ENCODE peak calls at places on chromosomes 4 and X, in six cellular contexts. One of them, this sample, is unnamed.

GRCh38 chr4:73726000-73726399 is 14.4 kb upstream of the CXCL8 start:
- DNase-seq in GM23248: peak; percentile 92
- DNase-seq in PC-9: peak; percentile 71
- DNase-seq in effector memory CD4-positive, alpha-beta T cell: no peak
- DNase-seq in left ventricle myocardium inferior: no peak
- DNase-seq in tibial nerve: no peak
- DNase-seq in this sample: no peak

GRCh38 chr4:150164956-150165355 is 86.7 kb downstream of the DCLK2 start:
- DNase-seq in effector memory CD4-positive, alpha-beta T cell: no peak
- DNase-seq in GM23248: no peak
- DNase-seq in left ventricle myocardium inferior: no peak
- DNase-seq in PC-9: peak; percentile 32
- DNase-seq in tibial nerve: no peak
- DNase-seq in this sample: no peak

GRCh38 chrX:81263067-81263466 is 61.2 kb downstream of the SH3BGRL start:
- DNase-seq in GM23248: no peak
- DNase-seq in PC-9: no peak
- DNase-seq in effector memory CD4-positive, alpha-beta T cell: no peak
- DNase-seq in left ventricle myocardium inferior: no peak
- DNase-seq in tibial nerve: no peak
- DNase-seq in this sample: no peak

GRCh38 chr4:20281453-20281852 is 29.7 kb downstream of the SLIT2 start:
- DNase-seq in tibial nerve: no peak
- DNase-seq in effector memory CD4-positive, alpha-beta T cell: no peak
- DNase-seq in left ventricle myocardium inferior: no peak
- DNase-seq in GM23248: no peak
- DNase-seq in PC-9: no peak
- DNase-seq in this sample: no peak

GRCh38 chrX:68710870-68711576 is 63.6 kb downstream of the STARD8 start:
- DNase-seq in PC-9: peak; percentile 50
- DNase-seq in left ventricle myocardium inferior: no peak
- DNase-seq in tibial nerve: no peak
- DNase-seq in effector memory CD4-positive, alpha-beta T cell: no peak
- DNase-seq in GM23248: peak; percentile 60
- DNase-seq in this sample: no peak

GRCh38 chrX:67693928-67694327 is 150.1 kb downstream of the AR start:
- DNase-seq in tibial nerve: no peak
- DNase-seq in left ventricle myocardium inferior: no peak
- DNase-seq in GM23248: peak; percentile 69
- DNase-seq in effector memory CD4-positive, alpha-beta T cell: no peak
- DNase-seq in PC-9: no peak
- DNase-seq in this sample: no peak

GRCh38 chrX:41761169-41761568 is 37.2 kb downstream of the GPR82 start:
- DNase-seq in PC-9: no peak
- DNase-seq in GM23248: no peak
- DNase-seq in tibial nerve: no peak
- DNase-seq in left ventricle myocardium inferior: no peak
- DNase-seq in effector memory CD4-positive, alpha-beta T cell: no peak
- DNase-seq in this sample: no peak

GRCh38 chr4:78149737-78150136 is 92.6 kb downstream of the FRAS1 start:
- DNase-seq in left ventricle myocardium inferior: no peak
- DNase-seq in PC-9: no peak
- DNase-seq in GM23248: no peak
- DNase-seq in effector memory CD4-positive, alpha-beta T cell: no peak
- DNase-seq in tibial nerve: no peak
- DNase-seq in this sample: no peak

GRCh38 chrX:155026727-155027508 is at the start of gene FUNDC2:
- DNase-seq in GM23248: peak; percentile 93
- DNase-seq in PC-9: peak; percentile 57
- DNase-seq in effector memory CD4-positive, alpha-beta T cell: peak; percentile 91
- DNase-seq in tibial nerve: peak; percentile 83
- DNase-seq in left ventricle myocardium inferior: peak; percentile 93
- DNase-seq in this sample: peak; percentile 88

GRCh38 chr4:168716411-168717129 is 219.7 kb downstream of the PALLD start:
- DNase-seq in effector memory CD4-positive, alpha-beta T cell: no peak
- DNase-seq in GM23248: no peak
- DNase-seq in tibial nerve: no peak
- DNase-seq in left ventricle myocardium inferior: no peak
- DNase-seq in PC-9: no peak
- DNase-seq in this sample: no peak

GRCh38 chr4:96093057-96093456 is 253.2 kb downstream of the PDHA2 start:
- DNase-seq in effector memory CD4-positive, alpha-beta T cell: no peak
- DNase-seq in tibial nerve: no peak
- DNase-seq in GM23248: no peak
- DNase-seq in left ventricle myocardium inferior: no peak
- DNase-seq in PC-9: no peak
- DNase-seq in this sample: no peak

GRCh38 chrX:3699841-3700381 is 13.5 kb downstream of the PRKX start:
- DNase-seq in left ventricle myocardium inferior: no peak
- DNase-seq in GM23248: peak; percentile 30
- DNase-seq in effector memory CD4-positive, alpha-beta T cell: no peak
- DNase-seq in tibial nerve: no peak
- DNase-seq in PC-9: no peak
- DNase-seq in this sample: no peak

GRCh38 chr4:141807073-141807472 is 170.7 kb downstream of the IL15 start:
- DNase-seq in PC-9: no peak
- DNase-seq in tibial nerve: no peak
- DNase-seq in left ventricle myocardium inferior: no peak
- DNase-seq in GM23248: peak; percentile 65
- DNase-seq in effector memory CD4-positive, alpha-beta T cell: no peak
- DNase-seq in this sample: no peak

GRCh38 chr4:3484057-3484973 is 21.2 kb downstream of the DOK7 start:
- DNase-seq in GM23248: peak; percentile 73
- DNase-seq in left ventricle myocardium inferior: peak; percentile 83
- DNase-seq in PC-9: peak; percentile 87
- DNase-seq in effector memory CD4-positive, alpha-beta T cell: no peak
- DNase-seq in tibial nerve: no peak
- DNase-seq in this sample: no peak

GRCh38 chr4:38533024-38533556 is 130.9 kb upstream of the KLF3 start:
- DNase-seq in tibial nerve: no peak
- DNase-seq in GM23248: no peak
- DNase-seq in left ventricle myocardium inferior: no peak
- DNase-seq in effector memory CD4-positive, alpha-beta T cell: no peak
- DNase-seq in PC-9: no peak
- DNase-seq in this sample: no peak
- H3K27ac ChIP-seq in tibial nerve: no peak overlapping the region
- H3K27ac ChIP-seq in GM23248: no peak overlapping the region
- H3K27ac ChIP-seq in left ventricle myocardium inferior: no peak overlapping the region
- H3K27ac ChIP-seq in effector memory CD4-positive, alpha-beta T cell: no peak overlapping the region
- H3K27ac ChIP-seq in PC-9: no peak overlapping the region
- H3K27ac ChIP-seq in this sample: no peak overlapping the region

DNA sequence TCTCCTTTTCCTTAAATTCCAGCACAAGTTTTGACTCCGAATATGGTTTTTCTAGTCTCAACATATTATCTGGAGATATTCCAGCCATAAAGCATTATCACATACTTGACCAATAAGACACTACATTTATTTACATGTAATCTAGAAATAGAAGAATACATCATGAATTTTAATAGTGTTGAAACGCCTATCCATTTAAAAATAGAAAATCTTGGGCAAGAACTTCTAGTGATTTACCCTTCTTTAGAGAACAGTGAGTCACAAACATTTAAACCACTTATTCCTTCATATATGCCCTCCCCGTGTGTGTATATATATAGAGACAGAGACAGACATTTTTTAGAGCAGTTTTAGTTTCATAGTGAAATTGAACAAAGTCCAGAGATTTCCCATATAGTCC is 161.5 kb downstream of the SOWAHB start:
- DNase-seq in tibial nerve: no peak
- DNase-seq in GM23248: peak; percentile 86
- DNase-seq in PC-9: no peak
- DNase-seq in effector memory CD4-positive, alpha-beta T cell: no peak
- DNase-seq in left ventricle myocardium inferior: no peak
- DNase-seq in this sample: no peak
- H3K27ac ChIP-seq in tibial nerve: no peak overlapping the region
- H3K27ac ChIP-seq in GM23248: peak overlapping the region; percentile 85
- H3K27ac ChIP-seq in PC-9: no peak overlapping the region
- H3K27ac ChIP-seq in effector memory CD4-positive, alpha-beta T cell: no peak overlapping the region
- H3K27ac ChIP-seq in left ventricle myocardium inferior: no peak overlapping the region
- H3K27ac ChIP-seq in this sample: no peak overlapping the region

DNA sequence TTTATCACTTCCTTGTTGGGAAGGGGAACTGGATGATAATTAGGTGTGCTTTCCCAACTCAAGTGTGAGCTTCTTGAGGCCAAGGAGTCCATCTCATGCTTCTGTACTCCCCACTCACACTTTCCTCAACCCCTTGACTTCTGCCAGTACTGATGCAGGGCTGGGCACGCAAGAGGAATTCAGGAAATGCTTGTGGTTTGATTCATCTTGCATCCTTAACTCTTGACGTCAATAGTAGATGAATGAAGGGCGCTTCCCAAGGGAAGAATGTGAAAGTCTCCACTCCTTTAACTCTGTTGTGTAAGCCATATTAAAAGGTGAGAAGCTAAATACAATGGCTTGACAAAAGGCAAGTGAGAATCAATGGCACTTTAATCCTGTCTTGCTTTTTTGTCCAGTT is 101.8 kb downstream of the AGTR2 start:
- DNase-seq in tibial nerve: no peak
- DNase-seq in GM23248: peak; percentile 86
- DNase-seq in effector memory CD4-positive, alpha-beta T cell: no peak
- DNase-seq in PC-9: peak; percentile 95
- DNase-seq in left ventricle myocardium inferior: no peak
- DNase-seq in this sample: no peak
- H3K27ac ChIP-seq in tibial nerve: no peak overlapping the region
- H3K27ac ChIP-seq in GM23248: peak overlapping the region; percentile 93
- H3K27ac ChIP-seq in effector memory CD4-positive, alpha-beta T cell: no peak overlapping the region
- H3K27ac ChIP-seq in PC-9: peak overlapping the region; percentile 95
- H3K27ac ChIP-seq in left ventricle myocardium inferior: no peak overlapping the region
- H3K27ac ChIP-seq in this sample: no peak overlapping the region

GRCh38 chr4:68864438-68865177 is 48.8 kb downstream of the UGT2B10 start:
- DNase-seq in tibial nerve: no peak
- DNase-seq in effector memory CD4-positive, alpha-beta T cell: no peak
- DNase-seq in left ventricle myocardium inferior: no peak
- DNase-seq in PC-9: no peak
- DNase-seq in GM23248: no peak
- DNase-seq in this sample: no peak
- H3K27ac ChIP-seq in tibial nerve: no peak overlapping the region
- H3K27ac ChIP-seq in effector memory CD4-positive, alpha-beta T cell: no peak overlapping the region
- H3K27ac ChIP-seq in left ventricle myocardium inferior: no peak overlapping the region
- H3K27ac ChIP-seq in PC-9: no peak overlapping the region
- H3K27ac ChIP-seq in GM23248: no peak overlapping the region
- H3K27ac ChIP-seq in this sample: no peak overlapping the region

GRCh38 chrX:71859637-71860036 is 51.0 kb upstream of the NHSL2 start:
- DNase-seq in effector memory CD4-positive, alpha-beta T cell: peak; percentile 3
- DNase-seq in tibial nerve: no peak
- DNase-seq in left ventricle myocardium inferior: no peak
- DNase-seq in PC-9: no peak
- DNase-seq in GM23248: peak; percentile 59
- DNase-seq in this sample: no peak
- H3K27ac ChIP-seq in effector memory CD4-positive, alpha-beta T cell: no peak overlapping the region
- H3K27ac ChIP-seq in tibial nerve: no peak overlapping the region
- H3K27ac ChIP-seq in left ventricle myocardium inferior: no peak overlapping the region
- H3K27ac ChIP-seq in PC-9: no peak overlapping the region
- H3K27ac ChIP-seq in GM23248: no peak overlapping the region
- H3K27ac ChIP-seq in this sample: no peak overlapping the region

GRCh38 chr4:159600102-159600501 is 497.2 kb downstream of the RAPGEF2 start:
- DNase-seq in PC-9: no peak
- DNase-seq in tibial nerve: no peak
- DNase-seq in left ventricle myocardium inferior: no peak
- DNase-seq in GM23248: no peak
- DNase-seq in effector memory CD4-positive, alpha-beta T cell: no peak
- DNase-seq in this sample: no peak
- H3K27ac ChIP-seq in PC-9: no peak overlapping the region
- H3K27ac ChIP-seq in tibial nerve: no peak overlapping the region
- H3K27ac ChIP-seq in left ventricle myocardium inferior: no peak overlapping the region
- H3K27ac ChIP-seq in GM23248: no peak overlapping the region
- H3K27ac ChIP-seq in effector memory CD4-positive, alpha-beta T cell: no peak overlapping the region
- H3K27ac ChIP-seq in this sample: no peak overlapping the region

DNA sequence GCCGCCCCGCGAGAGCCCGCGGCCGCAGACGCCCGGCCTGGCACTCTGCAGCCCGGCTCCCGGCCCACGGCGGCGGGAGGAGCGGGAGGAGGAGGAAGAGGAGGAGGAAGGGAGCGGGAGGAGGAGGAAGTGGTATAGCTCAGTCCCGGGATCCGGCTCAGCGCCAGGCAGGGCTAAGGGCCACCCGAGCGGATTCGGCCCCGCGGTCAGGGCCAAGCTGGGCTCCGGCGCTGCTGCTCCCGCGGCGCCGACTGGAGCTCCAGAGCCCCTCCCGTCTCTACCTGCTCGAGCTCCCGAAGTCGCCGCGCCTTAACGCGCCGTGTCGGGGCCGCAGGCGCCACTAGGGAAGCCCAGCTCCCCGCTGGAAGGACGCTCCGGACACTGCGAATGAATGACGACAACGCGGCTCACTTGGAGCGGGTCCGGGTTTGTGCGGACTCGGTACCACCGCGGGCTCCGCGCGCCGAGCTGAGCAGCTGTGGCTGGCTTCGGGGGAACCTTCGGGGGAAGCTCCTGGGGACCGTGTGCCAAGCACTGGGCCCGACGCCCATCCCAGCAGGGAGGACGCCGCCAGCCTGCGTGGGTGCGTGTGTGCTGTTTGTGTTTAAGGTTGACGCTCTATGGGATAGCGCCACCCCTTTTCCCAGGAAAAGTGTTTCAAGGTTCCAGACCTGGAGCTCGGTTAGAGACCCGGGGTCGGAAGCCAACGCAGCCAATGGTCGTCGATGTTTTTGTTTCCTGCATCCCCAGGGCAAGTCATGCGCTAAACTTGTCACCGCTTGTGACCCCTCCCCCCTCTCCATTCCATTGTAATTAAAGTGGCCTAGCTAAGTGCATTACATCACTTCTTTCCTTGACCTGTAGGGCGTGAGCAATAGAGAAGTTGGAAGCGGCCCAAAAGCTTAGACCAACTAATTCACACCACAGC is at the start of gene TBC1D9:
- DNase-seq in effector memory CD4-positive, alpha-beta T cell: no peak
- DNase-seq in tibial nerve: peak; percentile 38
- DNase-seq in PC-9: peak; percentile 84
- DNase-seq in GM23248: peak; percentile 86
- DNase-seq in left ventricle myocardium inferior: peak; percentile 78
- DNase-seq in this sample: no peak
- H3K27ac ChIP-seq in effector memory CD4-positive, alpha-beta T cell: no peak within 1 kb of the TSS
- H3K27ac ChIP-seq in tibial nerve: peak within 1 kb of the TSS; percentile 89
- H3K27ac ChIP-seq in PC-9: peak within 1 kb of the TSS; percentile 81
- H3K27ac ChIP-seq in GM23248: peak within 1 kb of the TSS; percentile 64
- H3K27ac ChIP-seq in left ventricle myocardium inferior: peak within 1 kb of the TSS; percentile 98
- H3K27ac ChIP-seq in this sample: peak within 1 kb of the TSS; percentile 85

This sample was measured in caudate nucleus.